ENCODE peak calls at places on chromosomes 5 and 9, in eight cellular contexts. One of them, this sample, is unnamed.

GRCh38 chr9:92745236-92745790 is 19.3 kb downstream of the BICD2 start:
- DNase-seq in mucosa of descending colon: no peak
- DNase-seq in pancreas: no peak
- DNase-seq in neural progenitor cell: no peak
- DNase-seq in sigmoid colon: no peak
- DNase-seq in psoas muscle: no peak
- DNase-seq in heart left ventricle: no peak
- DNase-seq in testis: no peak
- DNase-seq in this sample: no peak

GRCh38 chr5:74187757-74188156 is 452.8 kb downstream of the ENC1 start:
- DNase-seq in mucosa of descending colon: no peak
- DNase-seq in pancreas: no peak
- DNase-seq in neural progenitor cell: peak; percentile 69
- DNase-seq in sigmoid colon: no peak
- DNase-seq in psoas muscle: no peak
- DNase-seq in heart left ventricle: no peak
- DNase-seq in testis: no peak
- DNase-seq in this sample: peak; percentile 19

GRCh38 chr5:118597448-118597847 is 390.9 kb downstream of the DTWD2 start:
- DNase-seq in mucosa of descending colon: no peak
- DNase-seq in pancreas: no peak
- DNase-seq in neural progenitor cell: no peak
- DNase-seq in sigmoid colon: no peak
- DNase-seq in psoas muscle: no peak
- DNase-seq in heart left ventricle: no peak
- DNase-seq in testis: no peak
- DNase-seq in this sample: no peak

GRCh38 chr5:96413028-96413427 is 20.0 kb downstream of the PCSK1 start:
- DNase-seq in mucosa of descending colon: no peak
- DNase-seq in pancreas: no peak
- DNase-seq in neural progenitor cell: no peak
- DNase-seq in sigmoid colon: no peak
- DNase-seq in psoas muscle: no peak
- DNase-seq in heart left ventricle: no peak
- DNase-seq in testis: no peak
- DNase-seq in this sample: no peak

GRCh38 chr5:39158127-39158593 is 61.2 kb downstream of the FYB1 start:
- DNase-seq in mucosa of descending colon: peak; percentile 12
- DNase-seq in pancreas: no peak
- DNase-seq in neural progenitor cell: no peak
- DNase-seq in sigmoid colon: no peak
- DNase-seq in psoas muscle: no peak
- DNase-seq in heart left ventricle: no peak
- DNase-seq in testis: no peak
- DNase-seq in this sample: no peak

GRCh38 chr9:21708225-21708624 is 94.2 kb upstream of the MTAP start:
- DNase-seq in mucosa of descending colon: no peak
- DNase-seq in pancreas: no peak
- DNase-seq in neural progenitor cell: no peak
- DNase-seq in sigmoid colon: no peak
- DNase-seq in psoas muscle: no peak
- DNase-seq in heart left ventricle: no peak
- DNase-seq in testis: no peak
- DNase-seq in this sample: no peak

GRCh38 chr9:99816392-99816791 is 5.3 kb upstream of the NR4A3 start:
- DNase-seq in mucosa of descending colon: no peak
- DNase-seq in pancreas: no peak
- DNase-seq in neural progenitor cell: no peak
- DNase-seq in sigmoid colon: no peak
- DNase-seq in psoas muscle: no peak
- DNase-seq in heart left ventricle: no peak
- DNase-seq in testis: no peak
- DNase-seq in this sample: no peak

GRCh38 chr9:129143031-129143441 is 31.8 kb downstream of the PTPA start:
- DNase-seq in mucosa of descending colon: peak; percentile 90
- DNase-seq in pancreas: peak; percentile 90
- DNase-seq in neural progenitor cell: peak; percentile 80
- DNase-seq in sigmoid colon: peak; percentile 97
- DNase-seq in psoas muscle: peak; percentile 95
- DNase-seq in heart left ventricle: peak; percentile 92
- DNase-seq in testis: peak; percentile 89
- DNase-seq in this sample: peak; percentile 80

DNA sequence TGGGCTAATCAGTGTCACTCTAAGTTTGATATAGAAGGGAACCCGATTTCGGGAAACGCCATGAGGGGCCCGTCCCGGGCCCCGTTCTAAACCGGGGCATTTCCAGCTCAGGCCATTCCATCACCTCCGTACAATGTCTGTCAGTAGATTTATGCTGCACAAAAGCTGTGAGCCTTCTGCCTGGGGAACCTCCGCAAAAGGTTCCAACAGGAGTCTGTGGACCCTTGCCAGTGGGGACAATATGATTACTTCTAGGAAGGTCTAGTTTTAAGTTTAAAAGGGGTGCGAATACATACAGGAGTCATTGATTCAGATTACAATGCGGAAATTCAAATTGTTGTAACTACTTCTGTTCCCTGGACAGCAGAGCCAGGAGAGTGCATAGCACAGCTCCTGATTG is 57.6 kb downstream of the RAPGEF1 start:
- DNase-seq in mucosa of descending colon: no peak
- DNase-seq in pancreas: no peak
- DNase-seq in neural progenitor cell: no peak
- DNase-seq in sigmoid colon: no peak
- DNase-seq in psoas muscle: no peak
- DNase-seq in heart left ventricle: no peak
- DNase-seq in testis: no peak
- DNase-seq in this sample: no peak
- H3K4me3 ChIP-seq in mucosa of descending colon: no peak overlapping the region
- H3K4me3 ChIP-seq in pancreas: no peak overlapping the region
- H3K4me3 ChIP-seq in neural progenitor cell: no peak overlapping the region
- H3K4me3 ChIP-seq in sigmoid colon: no peak overlapping the region
- H3K4me3 ChIP-seq in psoas muscle: peak overlapping the region; percentile 2
- H3K4me3 ChIP-seq in heart left ventricle: peak overlapping the region; percentile 10
- H3K4me3 ChIP-seq in testis: no peak overlapping the region
- H3K4me3 ChIP-seq in this sample: peak overlapping the region; percentile 20

GRCh38 chr9:13221741-13222140 is 57.8 kb downstream of the MPDZ start:
- DNase-seq in mucosa of descending colon: no peak
- DNase-seq in pancreas: no peak
- DNase-seq in neural progenitor cell: no peak
- DNase-seq in sigmoid colon: no peak
- DNase-seq in psoas muscle: no peak
- DNase-seq in heart left ventricle: no peak
- DNase-seq in testis: no peak
- DNase-seq in this sample: no peak
- TF ChIP-seq CTCF in mucosa of descending colon: no peak
- TF ChIP-seq CTCF in pancreas: no peak
- TF ChIP-seq CTCF in neural progenitor cell: no peak
- TF ChIP-seq CTCF in sigmoid colon: no peak
- TF ChIP-seq CTCF in psoas muscle: no peak
- TF ChIP-seq CTCF in heart left ventricle: no peak
- TF ChIP-seq CTCF in testis: no peak
- TF ChIP-seq CTCF in this sample: no peak

GRCh38 chr5:141298376-141298775 is 5.5 kb downstream of the SLC25A2 start:
- DNase-seq in mucosa of descending colon: no peak
- DNase-seq in pancreas: no peak
- DNase-seq in neural progenitor cell: no peak
- DNase-seq in sigmoid colon: no peak
- DNase-seq in psoas muscle: no peak
- DNase-seq in heart left ventricle: no peak
- DNase-seq in testis: peak; percentile 87
- DNase-seq in this sample: no peak
- H3K9me3 ChIP-seq in mucosa of descending colon: peaks cover 98% of the 10 kb centered on the region
- H3K9me3 ChIP-seq in pancreas: no peaks in the 10 kb centered on the region
- H3K9me3 ChIP-seq in neural progenitor cell: no peaks in the 10 kb centered on the region
- H3K9me3 ChIP-seq in sigmoid colon: peaks cover 75% of the 10 kb centered on the region
- H3K9me3 ChIP-seq in psoas muscle: peaks cover 30% of the 10 kb centered on the region
- H3K9me3 ChIP-seq in heart left ventricle: peaks cover 4% of the 10 kb centered on the region
- H3K9me3 ChIP-seq in testis: no peaks in the 10 kb centered on the region
- H3K9me3 ChIP-seq in this sample: no peaks in the 10 kb centered on the region

GRCh38 chr5:142215915-142216681 is 107.5 kb downstream of the NDFIP1 start:
- DNase-seq in mucosa of descending colon: peak; percentile 30
- DNase-seq in pancreas: no peak
- DNase-seq in neural progenitor cell: no peak
- DNase-seq in sigmoid colon: peak; percentile 92
- DNase-seq in psoas muscle: peak; percentile 79
- DNase-seq in heart left ventricle: peak; percentile 73
- DNase-seq in testis: peak; percentile 52
- DNase-seq in this sample: no peak
- H3K4me3 ChIP-seq in mucosa of descending colon: no peak overlapping the region
- H3K4me3 ChIP-seq in pancreas: no peak overlapping the region
- H3K4me3 ChIP-seq in neural progenitor cell: no peak overlapping the region
- H3K4me3 ChIP-seq in sigmoid colon: peak overlapping the region; percentile 25
- H3K4me3 ChIP-seq in psoas muscle: peak overlapping the region; percentile 13
- H3K4me3 ChIP-seq in heart left ventricle: no peak overlapping the region
- H3K4me3 ChIP-seq in testis: no peak overlapping the region
- H3K4me3 ChIP-seq in this sample: no peak overlapping the region

DNA sequence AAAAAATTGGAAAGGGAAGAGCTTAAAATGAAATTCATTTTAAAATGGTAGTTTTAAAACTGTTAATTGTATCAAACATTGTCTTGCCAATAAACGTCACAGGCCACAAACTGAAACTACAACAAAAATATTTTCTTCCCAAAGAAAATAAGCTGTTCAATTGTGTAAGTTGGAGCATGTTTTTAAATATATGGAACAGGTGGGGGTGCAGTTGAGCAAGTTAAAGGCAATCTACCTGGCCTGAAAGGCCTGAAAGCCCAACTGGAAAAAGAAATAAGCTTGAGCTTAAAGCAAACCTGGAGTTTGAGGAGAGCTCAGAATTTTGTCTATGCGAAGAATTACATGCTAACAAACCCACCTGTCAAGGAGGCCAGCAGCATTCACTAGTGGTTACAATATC is 439.5 kb downstream of the ACTL7B start:
- DNase-seq in mucosa of descending colon: peak; percentile 42
- DNase-seq in pancreas: no peak
- DNase-seq in neural progenitor cell: no peak
- DNase-seq in sigmoid colon: no peak
- DNase-seq in psoas muscle: no peak
- DNase-seq in heart left ventricle: no peak
- DNase-seq in testis: no peak
- DNase-seq in this sample: no peak
- TF ChIP-seq CTCF in mucosa of descending colon: no peak
- TF ChIP-seq CTCF in pancreas: no peak
- TF ChIP-seq CTCF in neural progenitor cell: peak; percentile 11
- TF ChIP-seq CTCF in sigmoid colon: no peak
- TF ChIP-seq CTCF in psoas muscle: peak; percentile 5
- TF ChIP-seq CTCF in heart left ventricle: no peak
- TF ChIP-seq CTCF in testis: no peak
- TF ChIP-seq CTCF in this sample: peak; percentile 12

GRCh38 chr5:2286250-2286649 is 403.5 kb upstream of the IRX4 start:
- DNase-seq in mucosa of descending colon: no peak
- DNase-seq in pancreas: no peak
- DNase-seq in neural progenitor cell: no peak
- DNase-seq in sigmoid colon: no peak
- DNase-seq in psoas muscle: no peak
- DNase-seq in heart left ventricle: no peak
- DNase-seq in testis: no peak
- DNase-seq in this sample: no peak
- H3K9me3 ChIP-seq in mucosa of descending colon: no peaks in the 10 kb centered on the region
- H3K9me3 ChIP-seq in pancreas: no peaks in the 10 kb centered on the region
- H3K9me3 ChIP-seq in neural progenitor cell: no peaks in the 10 kb centered on the region
- H3K9me3 ChIP-seq in sigmoid colon: no peaks in the 10 kb centered on the region
- H3K9me3 ChIP-seq in psoas muscle: no peaks in the 10 kb centered on the region
- H3K9me3 ChIP-seq in heart left ventricle: no peaks in the 10 kb centered on the region
- H3K9me3 ChIP-seq in testis: no peaks in the 10 kb centered on the region
- H3K9me3 ChIP-seq in this sample: peaks cover 3% of the 10 kb centered on the region

GRCh38 chr9:113594484-113595299 is 131.2 kb downstream of the RGS3 start:
- DNase-seq in mucosa of descending colon: no peak
- DNase-seq in pancreas: no peak
- DNase-seq in neural progenitor cell: no peak
- DNase-seq in sigmoid colon: peak; percentile 72
- DNase-seq in psoas muscle: peak; percentile 57
- DNase-seq in heart left ventricle: no peak
- DNase-seq in testis: peak; percentile 47
- DNase-seq in this sample: no peak
- H3K4me3 ChIP-seq in mucosa of descending colon: no peak overlapping the region
- H3K4me3 ChIP-seq in pancreas: peak overlapping the region; percentile 31
- H3K4me3 ChIP-seq in neural progenitor cell: peak overlapping the region; percentile 64
- H3K4me3 ChIP-seq in sigmoid colon: peak overlapping the region; percentile 53
- H3K4me3 ChIP-seq in psoas muscle: peak overlapping the region; percentile 76
- H3K4me3 ChIP-seq in heart left ventricle: peak overlapping the region; percentile 84
- H3K4me3 ChIP-seq in testis: peak overlapping the region; percentile 62
- H3K4me3 ChIP-seq in this sample: peak overlapping the region; percentile 31

GRCh38 chr5:89421035-89421434 is 538.1 kb upstream of the MEF2C start:
- DNase-seq in mucosa of descending colon: no peak
- DNase-seq in pancreas: no peak
- DNase-seq in neural progenitor cell: no peak
- DNase-seq in sigmoid colon: no peak
- DNase-seq in psoas muscle: no peak
- DNase-seq in heart left ventricle: no peak
- DNase-seq in testis: no peak
- DNase-seq in this sample: no peak

GRCh38 chr5:89418821-89419085 is 535.8 kb upstream of the MEF2C start:
- DNase-seq in mucosa of descending colon: no peak
- DNase-seq in pancreas: no peak
- DNase-seq in neural progenitor cell: no peak
- DNase-seq in sigmoid colon: no peak
- DNase-seq in psoas muscle: no peak
- DNase-seq in heart left ventricle: no peak
- DNase-seq in testis: no peak
- DNase-seq in this sample: no peak

GRCh38 chr5:89417515-89417914 is 534.5 kb upstream of the MEF2C start:
- DNase-seq in mucosa of descending colon: no peak
- DNase-seq in pancreas: peak; percentile 9
- DNase-seq in neural progenitor cell: no peak
- DNase-seq in sigmoid colon: no peak
- DNase-seq in psoas muscle: peak; percentile 15
- DNase-seq in heart left ventricle: no peak
- DNase-seq in testis: no peak
- DNase-seq in this sample: no peak

GRCh38 chr5:89417990-89418820 is 535.2 kb upstream of the MEF2C start:
- DNase-seq in mucosa of descending colon: no peak
- DNase-seq in pancreas: peak; percentile 6
- DNase-seq in neural progenitor cell: no peak
- DNase-seq in sigmoid colon: peak; percentile 42
- DNase-seq in psoas muscle: no peak
- DNase-seq in heart left ventricle: no peak
- DNase-seq in testis: no peak
- DNase-seq in this sample: peak; percentile 11
- TF ChIP-seq CTCF in mucosa of descending colon: no peak
- TF ChIP-seq CTCF in pancreas: no peak
- TF ChIP-seq CTCF in neural progenitor cell: peak; percentile 35
- TF ChIP-seq CTCF in sigmoid colon: no peak
- TF ChIP-seq CTCF in psoas muscle: no peak
- TF ChIP-seq CTCF in heart left ventricle: no peak
- TF ChIP-seq CTCF in testis: no peak
- TF ChIP-seq CTCF in this sample: peak; percentile 32

DNA sequence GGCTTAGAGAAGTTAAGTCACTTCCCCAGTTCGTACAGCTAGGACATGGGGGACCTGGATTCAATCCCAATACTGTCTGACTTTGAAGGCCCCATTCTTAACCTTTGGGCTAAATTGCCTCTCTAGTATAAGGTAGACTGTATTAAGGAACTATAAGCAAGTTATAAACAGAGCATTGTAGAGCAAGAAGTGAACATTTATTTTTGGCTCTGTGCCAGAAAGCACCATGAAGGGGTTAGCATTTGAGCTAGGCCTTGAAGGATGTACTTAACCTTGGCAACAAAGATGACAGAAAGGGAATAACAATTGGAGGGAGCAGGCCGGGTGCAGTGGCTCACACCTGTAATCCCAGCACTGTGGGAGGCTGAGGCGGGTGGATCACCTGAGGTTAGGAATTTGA is 32.8 kb downstream of the GALNT10 start:
- DNase-seq in mucosa of descending colon: no peak
- DNase-seq in pancreas: no peak
- DNase-seq in neural progenitor cell: no peak
- DNase-seq in sigmoid colon: no peak
- DNase-seq in psoas muscle: no peak
- DNase-seq in heart left ventricle: no peak
- DNase-seq in testis: no peak
- DNase-seq in this sample: no peak
- H3K9me3 ChIP-seq in mucosa of descending colon: peaks cover 8% of the 10 kb centered on the region
- H3K9me3 ChIP-seq in pancreas: no peaks in the 10 kb centered on the region
- H3K9me3 ChIP-seq in neural progenitor cell: no peaks in the 10 kb centered on the region
- H3K9me3 ChIP-seq in sigmoid colon: no peaks in the 10 kb centered on the region
- H3K9me3 ChIP-seq in psoas muscle: peaks cover 9% of the 10 kb centered on the region
- H3K9me3 ChIP-seq in heart left ventricle: no peaks in the 10 kb centered on the region
- H3K9me3 ChIP-seq in testis: no peaks in the 10 kb centered on the region
- H3K9me3 ChIP-seq in this sample: peaks cover 2% of the 10 kb centered on the region

This sample was measured in WERI-Rb-1.